ENCODE peak calls at places on chromosomes 6 and 20, in six cellular contexts. E, P, C, T, L and R are unnamed samples. For H3K27me3, the result is how much of the 10 kb centered on the place peaks cover.

GRCh38 chr6:68691120-68691519 is 56.0 kb downstream of the ADGRB3 start:
- DNase-seq in C (no peak), T (no peak), P (no peak), E (no peak), L (no peak), R (no peak)

GRCh38 chr6:89951574-89952360 is 57.5 kb downstream of the GJA10 start:
- DNase-seq in E (no peak), T (peak), L (no peak), P (peak), C (no peak), R (no peak)

GRCh38 chr6:17905611-17906592 is 81.5 kb downstream of the KIF13A start:
- DNase-seq in C (no peak), L (no peak), E (no peak), P (no peak), T (peak), R (no peak)

GRCh38 chr20:4817230-4817671 is 95.5 kb downstream of the PRND start:
- DNase-seq in L (no peak), E (no peak), C (no peak), T (no peak), P (no peak), R (no peak)

GRCh38 chr6:8131265-8131897 is 29.0 kb upstream of the EEF1E1 start:
- DNase-seq in E (peak), T (peak), C (peak), P (peak), L (peak), R (no peak)

GRCh38 chr20:21555470-21556120 is 41.7 kb upstream of the NKX2-2 start:
- DNase-seq in P (no peak), T (no peak), E (no peak), C (no peak), L (no peak), R (no peak)

GRCh38 chr6:33380272-33380981 is 11.2 kb upstream of the KIFC1 start:
- DNase-seq in L (no peak), T (no peak), E (no peak), C (no peak), P (no peak), R (no peak)

GRCh38 chr20:37327748-37328147 is 18.2 kb upstream of the SRC start:
- DNase-seq in T (peak), E (no peak), C (peak), L (peak), P (no peak), R (no peak)

GRCh38 chr20:4225778-4226177 is 210.4 kb upstream of the RNF24 start:
- DNase-seq in L (peak), E (no peak), C (peak), P (no peak), T (peak), R (no peak)

GRCh38 chr6:89866024-89866678 is 28.1 kb upstream of the GJA10 start:
- DNase-seq in L (no peak), P (no peak), C (no peak), T (no peak), E (no peak), R (no peak)

GRCh38 chr20:32702706-32703425 is 29.1 kb upstream of the C20orf203 start:
- DNase-seq in T (no peak), C (no peak), E (no peak), L (no peak), P (no peak), R (no peak)

GRCh38 chr20:38165089-38165965 is at the start of gene TGM2:
- DNase-seq in P (peak), E (peak), L (peak), T (no peak), C (no peak), R (peak)

GRCh38 chr6:88048556-88048955 is 915 bp downstream of the SPACA1 start:
- DNase-seq in P (no peak), T (no peak), C (no peak), L (no peak), E (no peak), R (no peak)

GRCh38 chr6:107666084-107666981 is 157.8 kb downstream of the SCML4 start:
- DNase-seq in P (no peak), T (peak), C (no peak), L (no peak), E (no peak), R (no peak)
- H3K27me3 ChIP-seq in P (under half), T (under half), C (under half), L (under half), E (under half), R (under half)

DNA sequence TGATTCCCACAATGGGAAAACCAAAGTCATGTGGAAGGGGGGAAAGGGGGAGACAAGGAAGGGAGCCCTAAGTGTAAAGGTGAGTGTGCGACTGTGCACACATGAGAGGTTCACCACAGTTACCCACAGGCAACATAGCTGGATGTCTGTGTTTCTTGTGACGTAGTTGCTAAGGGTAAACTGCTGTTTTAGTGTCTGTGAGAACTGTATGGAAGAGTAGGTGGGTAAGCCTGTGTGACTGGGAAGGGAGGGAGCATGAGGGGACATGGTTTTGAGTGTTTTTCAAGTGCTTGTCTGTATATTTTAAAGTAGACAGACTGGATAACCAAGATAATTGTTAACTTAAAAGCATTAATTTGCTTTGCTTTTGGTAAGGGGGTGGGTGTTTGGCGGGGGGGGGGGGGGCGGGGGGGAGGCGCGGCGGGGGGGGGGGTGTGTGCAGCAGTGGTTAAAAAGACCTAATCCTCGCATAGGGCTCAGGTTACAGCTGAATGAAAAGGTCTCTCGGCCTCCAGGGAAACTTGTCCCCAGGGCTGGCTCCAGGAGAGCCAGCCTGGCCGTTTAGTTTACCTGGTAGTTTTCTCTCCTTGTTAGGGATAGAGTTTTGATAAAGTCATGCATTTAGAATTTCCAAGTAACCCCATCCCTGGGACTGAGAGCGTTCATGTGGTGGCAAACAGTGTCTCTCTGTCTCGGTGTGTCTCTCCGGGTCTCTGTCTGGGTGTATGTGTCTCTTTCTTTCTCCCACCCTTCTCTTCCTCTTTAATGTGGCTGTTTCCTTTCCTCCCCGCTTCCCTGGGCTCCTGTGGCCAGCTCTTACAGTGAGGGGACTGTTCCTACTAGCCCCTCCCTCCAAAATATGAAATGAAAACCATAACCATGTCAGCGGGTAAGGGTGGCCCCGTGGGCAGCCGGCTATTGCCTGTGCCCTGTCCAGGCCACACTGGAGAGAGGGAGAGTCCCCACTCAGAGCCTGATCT is 3.4 kb downstream of the SCUBE3 start:
- DNase-seq in C (no peak), P (peak), T (no peak), E (no peak), L (no peak), R (no peak)
- H3K27me3 ChIP-seq in C (under half), P (half or more), T (under half), E (under half), L (under half), R (under half)

GRCh38 chr20:59742351-59743095 is 138.2 kb downstream of the PHACTR3 start:
- DNase-seq in T (no peak), C (no peak), L (no peak), E (no peak), P (no peak), R (no peak)
- H3K27me3 ChIP-seq in T (under half), C (under half), L (under half), E (under half), P (under half), R (under half)

GRCh38 chr6:150898390-150899170 is 33.1 kb downstream of the MTHFD1L start:
- DNase-seq in T (peak), P (no peak), L (no peak), C (no peak), E (no peak), R (no peak)

GRCh38 chr6:150895898-150896632 is 30.6 kb downstream of the MTHFD1L start:
- DNase-seq in C (no peak), T (no peak), E (no peak), P (no peak), L (no peak), R (no peak)

GRCh38 chr6:150899231-150899630 is 33.7 kb downstream of the MTHFD1L start:
- DNase-seq in E (no peak), L (no peak), P (no peak), C (no peak), T (peak), R (no peak)

GRCh38 chr6:150894935-150895686 is 29.6 kb downstream of the MTHFD1L start:
- DNase-seq in P (no peak), T (peak), C (no peak), L (no peak), E (no peak), R (no peak)

DNA sequence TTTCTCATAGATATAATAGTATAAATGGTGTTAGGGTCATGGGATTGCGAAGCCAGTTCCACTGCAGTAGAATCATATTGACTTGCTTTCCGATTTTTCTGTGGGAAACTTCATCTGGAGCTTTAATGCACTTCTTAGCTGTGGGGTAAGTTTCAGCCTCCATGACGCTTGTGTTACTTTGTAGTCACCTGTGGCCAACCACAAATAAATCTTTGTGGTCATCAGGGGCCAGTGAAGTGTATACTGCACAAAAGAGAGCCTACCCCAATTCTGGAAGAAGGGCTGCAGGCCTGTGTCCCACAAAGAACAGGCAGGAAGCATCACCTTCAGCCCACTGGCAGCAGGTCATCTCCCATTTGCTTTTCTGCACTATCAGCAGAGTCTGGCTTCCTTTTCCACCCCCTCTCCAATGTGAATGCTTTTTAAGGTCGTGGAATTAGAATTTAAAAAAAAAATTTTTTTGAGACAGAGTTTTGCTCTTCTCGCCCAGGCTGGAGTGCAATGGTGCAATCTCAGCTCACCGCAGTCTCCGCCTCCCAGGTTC is 32.0 kb downstream of the MTHFD1L start:
- DNase-seq in T (peak), C (no peak), P (no peak), E (no peak), L (no peak), R (no peak)
- H3K27me3 ChIP-seq in T (under half), C (under half), P (under half), E (under half), L (under half), R (under half)

DNA sequence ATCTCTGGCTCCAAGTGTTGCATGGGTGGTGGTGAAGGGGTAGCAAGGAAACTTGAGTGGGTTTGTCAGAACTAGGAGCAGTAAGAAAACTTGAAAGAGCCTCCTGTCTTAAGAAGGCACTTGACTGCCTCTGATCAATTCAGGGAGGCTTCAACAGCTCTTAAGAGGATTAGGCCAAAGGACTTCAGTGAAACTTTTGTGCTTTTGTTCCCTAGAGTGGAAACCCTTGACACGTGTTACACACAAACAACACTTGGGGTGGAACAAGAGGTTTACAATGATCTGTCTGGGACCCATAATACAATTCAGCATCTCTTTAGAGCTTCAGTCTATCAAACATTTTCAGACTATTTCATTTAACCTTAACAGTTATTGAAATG is 80.1 kb upstream of the ARMC2 start:
- DNase-seq in P (no peak), L (no peak), T (no peak), E (no peak), C (no peak), R (no peak)
- H3K27me3 ChIP-seq in P (under half), L (under half), T (under half), E (under half), C (under half), R (under half)

GRCh38 chr6:165983112-165984072 is 184.3 kb downstream of the TBXT start:
- DNase-seq in L (no peak), P (no peak), T (no peak), E (no peak), C (no peak), R (no peak)
- H3K27me3 ChIP-seq in L (under half), P (half or more), T (under half), E (under half), C (under half), R (under half)

GRCh38 chr20:664576-664975 is 11.0 kb downstream of the SCRT2 start:
- DNase-seq in L (no peak), P (no peak), E (no peak), C (no peak), T (no peak), R (no peak)

GRCh38 chr20:664151-664550 is 11.2 kb upstream of the SRXN1 start:
- DNase-seq in T (no peak), P (no peak), L (no peak), E (no peak), C (no peak), R (no peak)

GRCh38 chr20:663315-664090 is 10.5 kb upstream of the SRXN1 start:
- DNase-seq in C (no peak), L (no peak), E (no peak), T (no peak), P (peak), R (no peak)

GRCh38 chr20:666877-667276 is 8.7 kb downstream of the SCRT2 start:
- DNase-seq in L (no peak), P (no peak), T (no peak), C (no peak), E (no peak), R (no peak)

GRCh38 chr20:665276-665675 is 10.3 kb downstream of the SCRT2 start:
- DNase-seq in E (no peak), P (peak), T (no peak), C (no peak), L (no peak), R (no peak)
- H3K27me3 ChIP-seq in E (under half), P (half or more), T (under half), C (half or more), L (half or more), R (under half)